ENCODE peak calls at places on chromosomes 13 and 19, in five cellular contexts. One of them, this sample, is unnamed.

GRCh38 chr13:34421849-34422475 is 520.1 kb upstream of the NBEA start:
- DNase-seq in naive thymus-derived CD4-positive, alpha-beta T cell: no peak
- DNase-seq in brain microvascular endothelial cell: no peak
- DNase-seq in breast epithelium: no peak
- DNase-seq in HL-60: no peak
- DNase-seq in this sample: no peak

GRCh38 chr19:16779539-16780163 is 49.5 kb upstream of the SIN3B start:
- DNase-seq in breast epithelium: no peak
- DNase-seq in naive thymus-derived CD4-positive, alpha-beta T cell: no peak
- DNase-seq in HL-60: no peak
- DNase-seq in brain microvascular endothelial cell: no peak
- DNase-seq in this sample: no peak

GRCh38 chr19:55552620-55553019 is 7.3 kb upstream of the SBK3 start:
- DNase-seq in brain microvascular endothelial cell: peak; percentile 85
- DNase-seq in breast epithelium: no peak
- DNase-seq in naive thymus-derived CD4-positive, alpha-beta T cell: no peak
- DNase-seq in HL-60: no peak
- DNase-seq in this sample: no peak

GRCh38 chr13:32362574-32362973 is 47.3 kb downstream of the BRCA2 start:
- DNase-seq in naive thymus-derived CD4-positive, alpha-beta T cell: no peak
- DNase-seq in breast epithelium: no peak
- DNase-seq in brain microvascular endothelial cell: no peak
- DNase-seq in HL-60: peak; percentile 78
- DNase-seq in this sample: no peak

GRCh38 chr19:37218592-37218935 is 550 bp downstream of the ZNF383 start:
- DNase-seq in naive thymus-derived CD4-positive, alpha-beta T cell: no peak
- DNase-seq in breast epithelium: no peak
- DNase-seq in HL-60: peak; percentile 10
- DNase-seq in brain microvascular endothelial cell: peak; percentile 24
- DNase-seq in this sample: no peak

GRCh38 chr13:42525035-42525504 is 48.9 kb upstream of the TNFSF11 start:
- DNase-seq in HL-60: no peak
- DNase-seq in breast epithelium: no peak
- DNase-seq in naive thymus-derived CD4-positive, alpha-beta T cell: no peak
- DNase-seq in brain microvascular endothelial cell: peak; percentile 80
- DNase-seq in this sample: no peak

GRCh38 chr13:101267656-101268055 is 148.7 kb downstream of the NALCN start:
- DNase-seq in naive thymus-derived CD4-positive, alpha-beta T cell: no peak
- DNase-seq in breast epithelium: no peak
- DNase-seq in HL-60: no peak
- DNase-seq in brain microvascular endothelial cell: no peak
- DNase-seq in this sample: no peak

GRCh38 chr13:44052843-44053607 is 173.3 kb downstream of the LACC1 start:
- DNase-seq in brain microvascular endothelial cell: peak; percentile 79
- DNase-seq in naive thymus-derived CD4-positive, alpha-beta T cell: no peak
- DNase-seq in HL-60: no peak
- DNase-seq in breast epithelium: no peak
- DNase-seq in this sample: peak; percentile 76

GRCh38 chr13:49651775-49652690 is 23.7 kb downstream of the ARL11 start:
- DNase-seq in HL-60: no peak
- DNase-seq in breast epithelium: no peak
- DNase-seq in brain microvascular endothelial cell: no peak
- DNase-seq in naive thymus-derived CD4-positive, alpha-beta T cell: no peak
- DNase-seq in this sample: no peak

GRCh38 chr19:17753976-17754375 is 2.7 kb downstream of the FCHO1 start:
- DNase-seq in breast epithelium: no peak
- DNase-seq in HL-60: no peak
- DNase-seq in naive thymus-derived CD4-positive, alpha-beta T cell: no peak
- DNase-seq in brain microvascular endothelial cell: no peak
- DNase-seq in this sample: no peak

GRCh38 chr13:30725331-30726085 is 9.8 kb upstream of the ALOX5AP start:
- DNase-seq in breast epithelium: no peak
- DNase-seq in brain microvascular endothelial cell: peak; percentile 19
- DNase-seq in naive thymus-derived CD4-positive, alpha-beta T cell: no peak
- DNase-seq in HL-60: no peak
- DNase-seq in this sample: peak; percentile 77

GRCh38 chr19:15422311-15423075 is 3.7 kb upstream of the AKAP8L start:
- DNase-seq in HL-60: no peak
- DNase-seq in naive thymus-derived CD4-positive, alpha-beta T cell: no peak
- DNase-seq in breast epithelium: no peak
- DNase-seq in brain microvascular endothelial cell: no peak
- DNase-seq in this sample: no peak

GRCh38 chr19:14349426-14349825 is 31.8 kb upstream of the ADGRE5 start:
- DNase-seq in naive thymus-derived CD4-positive, alpha-beta T cell: no peak
- DNase-seq in brain microvascular endothelial cell: no peak
- DNase-seq in breast epithelium: no peak
- DNase-seq in HL-60: no peak
- DNase-seq in this sample: no peak

GRCh38 chr19:11685676-11686650 is 52.8 kb downstream of the ZNF823 start:
- DNase-seq in brain microvascular endothelial cell: no peak
- DNase-seq in HL-60: no peak
- DNase-seq in breast epithelium: no peak
- DNase-seq in naive thymus-derived CD4-positive, alpha-beta T cell: no peak
- DNase-seq in this sample: no peak

GRCh38 chr13:39825886-39826285 is 170.4 kb downstream of the COG6 start:
- DNase-seq in breast epithelium: no peak
- DNase-seq in naive thymus-derived CD4-positive, alpha-beta T cell: no peak
- DNase-seq in brain microvascular endothelial cell: no peak
- DNase-seq in HL-60: no peak
- DNase-seq in this sample: no peak

GRCh38 chr19:48325265-48325910 is at the start of gene EMP3:
- DNase-seq in breast epithelium: peak; percentile 74
- DNase-seq in brain microvascular endothelial cell: peak; percentile 90
- DNase-seq in naive thymus-derived CD4-positive, alpha-beta T cell: peak; percentile 61
- DNase-seq in HL-60: peak; percentile 88
- DNase-seq in this sample: peak; percentile 88

GRCh38 chr13:98721825-98722510 is 30.5 kb downstream of the SLC15A1 start:
- DNase-seq in brain microvascular endothelial cell: no peak
- DNase-seq in naive thymus-derived CD4-positive, alpha-beta T cell: no peak
- DNase-seq in breast epithelium: no peak
- DNase-seq in HL-60: no peak
- DNase-seq in this sample: no peak

GRCh38 chr13:106036870-106037269 is 498.6 kb downstream of the EFNB2 start:
- DNase-seq in brain microvascular endothelial cell: no peak
- DNase-seq in breast epithelium: no peak
- DNase-seq in HL-60: no peak
- DNase-seq in naive thymus-derived CD4-positive, alpha-beta T cell: no peak
- DNase-seq in this sample: no peak

GRCh38 chr19:17026706-17027427 is at the start of gene CPAMD8:
- DNase-seq in brain microvascular endothelial cell: no peak
- DNase-seq in HL-60: no peak
- DNase-seq in breast epithelium: no peak
- DNase-seq in naive thymus-derived CD4-positive, alpha-beta T cell: no peak
- DNase-seq in this sample: no peak

GRCh38 chr19:39146686-39147450 is 21.3 kb downstream of the PAK4 start:
- DNase-seq in HL-60: no peak
- DNase-seq in brain microvascular endothelial cell: no peak
- DNase-seq in breast epithelium: no peak
- DNase-seq in naive thymus-derived CD4-positive, alpha-beta T cell: no peak
- DNase-seq in this sample: no peak

GRCh38 chr19:39148939-39149529 is 23.4 kb downstream of the PAK4 start:
- DNase-seq in HL-60: no peak
- DNase-seq in brain microvascular endothelial cell: no peak
- DNase-seq in naive thymus-derived CD4-positive, alpha-beta T cell: no peak
- DNase-seq in breast epithelium: no peak
- DNase-seq in this sample: no peak

GRCh38 chr19:39146091-39146490 is 20.5 kb downstream of the PAK4 start:
- DNase-seq in breast epithelium: no peak
- DNase-seq in HL-60: no peak
- DNase-seq in naive thymus-derived CD4-positive, alpha-beta T cell: no peak
- DNase-seq in brain microvascular endothelial cell: no peak
- DNase-seq in this sample: no peak

GRCh38 chr19:39145180-39145953 is 19.8 kb downstream of the PAK4 start:
- DNase-seq in breast epithelium: no peak
- DNase-seq in naive thymus-derived CD4-positive, alpha-beta T cell: no peak
- DNase-seq in brain microvascular endothelial cell: no peak
- DNase-seq in HL-60: peak; percentile 5
- DNase-seq in this sample: no peak

DNA sequence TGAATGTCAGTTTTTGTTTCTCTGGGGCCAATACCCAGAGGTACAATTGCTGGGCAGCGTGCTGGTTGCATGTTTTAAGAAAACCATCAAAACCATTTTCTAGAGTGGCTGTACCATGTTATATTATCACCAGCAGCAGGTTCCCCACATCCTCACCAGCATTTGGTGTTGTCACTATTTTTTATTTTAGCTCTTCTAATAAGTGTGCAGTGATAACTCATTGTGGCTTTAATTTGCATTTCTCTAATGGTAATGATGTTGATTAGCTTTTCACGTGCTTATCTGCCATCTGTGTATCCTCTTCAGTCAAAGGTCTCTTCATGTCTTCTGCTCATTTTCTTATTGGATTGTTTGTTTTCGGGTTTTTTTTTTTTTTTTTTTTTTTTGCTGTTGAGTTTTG is 21.9 kb downstream of the PAK4 start:
- DNase-seq in HL-60: no peak
- DNase-seq in naive thymus-derived CD4-positive, alpha-beta T cell: no peak
- DNase-seq in breast epithelium: no peak
- DNase-seq in brain microvascular endothelial cell: no peak
- DNase-seq in this sample: no peak
- H3K27ac ChIP-seq in HL-60: no peak overlapping the region
- H3K27ac ChIP-seq in naive thymus-derived CD4-positive, alpha-beta T cell: no peak overlapping the region
- H3K27ac ChIP-seq in breast epithelium: no peak overlapping the region
- H3K27ac ChIP-seq in brain microvascular endothelial cell: no peak overlapping the region
- H3K27ac ChIP-seq in this sample: no peak overlapping the region

DNA sequence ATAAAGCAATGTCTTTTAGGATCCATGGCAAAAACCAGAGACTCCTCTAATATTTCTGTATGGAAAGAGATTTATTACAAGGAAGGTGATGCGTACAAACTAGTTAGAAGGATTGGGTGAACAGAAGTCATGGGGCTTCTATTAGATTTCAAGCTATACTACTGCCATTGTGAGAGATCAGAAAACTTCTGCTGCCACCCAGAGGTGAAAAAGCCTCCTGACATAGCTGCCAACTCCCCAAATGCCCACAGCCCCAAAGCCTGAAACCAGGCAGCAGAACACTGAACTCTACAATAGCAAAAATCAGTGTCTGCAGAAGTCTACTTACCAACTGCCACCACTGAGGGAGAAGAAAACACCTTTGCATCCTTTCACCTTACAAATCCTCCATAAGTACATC is 379.0 kb upstream of the MIR17HG start:
- DNase-seq in naive thymus-derived CD4-positive, alpha-beta T cell: no peak
- DNase-seq in HL-60: no peak
- DNase-seq in brain microvascular endothelial cell: no peak
- DNase-seq in breast epithelium: no peak
- DNase-seq in this sample: no peak
- H3K27ac ChIP-seq in naive thymus-derived CD4-positive, alpha-beta T cell: no peak overlapping the region
- H3K27ac ChIP-seq in HL-60: no peak overlapping the region
- H3K27ac ChIP-seq in brain microvascular endothelial cell: no peak overlapping the region
- H3K27ac ChIP-seq in breast epithelium: no peak overlapping the region
- H3K27ac ChIP-seq in this sample: no peak overlapping the region

DNA sequence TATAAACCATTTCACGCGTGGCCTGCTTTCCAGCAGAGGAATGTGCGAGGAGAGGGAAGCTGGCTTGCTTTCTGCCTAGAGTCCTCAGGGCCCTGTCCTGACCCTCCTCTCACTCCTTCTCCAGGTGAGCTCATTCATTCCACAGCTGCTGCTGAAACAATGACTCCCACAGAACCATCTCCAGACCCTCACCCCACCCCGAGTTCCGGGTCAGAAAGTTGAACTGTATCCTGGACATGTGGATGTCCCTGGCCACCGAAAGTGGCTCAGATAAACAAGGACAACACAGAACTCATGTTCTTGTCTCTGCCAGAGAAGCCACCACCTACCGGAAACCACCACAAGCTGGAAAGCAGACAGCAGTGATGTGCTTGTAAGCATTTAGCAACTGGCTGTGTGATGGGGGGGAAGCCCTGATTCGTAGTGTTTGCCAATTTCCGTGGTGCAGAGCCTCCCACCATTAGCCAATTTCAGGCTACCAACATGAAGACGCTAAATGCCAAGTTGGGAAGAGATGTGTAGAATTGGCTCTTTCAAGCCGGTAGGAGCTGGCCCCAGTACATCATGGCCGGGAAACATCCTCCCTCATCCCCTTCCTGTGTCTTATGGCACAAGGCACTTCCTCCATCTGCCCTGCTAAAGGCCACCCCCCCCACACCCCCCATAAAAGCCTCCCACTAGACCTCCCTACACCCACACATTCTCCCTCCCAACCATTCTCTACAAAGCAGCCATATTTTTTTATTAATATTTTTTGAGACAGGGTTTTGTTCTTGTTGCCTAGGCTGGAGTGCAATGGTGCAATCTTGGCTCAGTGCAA is 5.0 kb downstream of the SYCE2 start:
- DNase-seq in brain microvascular endothelial cell: no peak
- DNase-seq in breast epithelium: no peak
- DNase-seq in naive thymus-derived CD4-positive, alpha-beta T cell: peak; percentile 18
- DNase-seq in HL-60: peak; percentile 97
- DNase-seq in this sample: peak; percentile 29
- H3K27ac ChIP-seq in brain microvascular endothelial cell: no peak overlapping the region
- H3K27ac ChIP-seq in breast epithelium: peak overlapping the region; percentile 93
- H3K27ac ChIP-seq in naive thymus-derived CD4-positive, alpha-beta T cell: peak overlapping the region; percentile 54
- H3K27ac ChIP-seq in HL-60: peak overlapping the region; percentile 97
- H3K27ac ChIP-seq in this sample: peak overlapping the region; percentile 73

GRCh38 chr13:112689498-112690241 is at the start of gene ATP11A:
- DNase-seq in brain microvascular endothelial cell: peak; percentile 72
- DNase-seq in HL-60: peak; percentile 91
- DNase-seq in naive thymus-derived CD4-positive, alpha-beta T cell: peak; percentile 67
- DNase-seq in breast epithelium: peak; percentile 89
- DNase-seq in this sample: peak; percentile 95
- H3K27ac ChIP-seq in brain microvascular endothelial cell: no peak within 1 kb of the TSS
- H3K27ac ChIP-seq in HL-60: peak within 1 kb of the TSS; percentile 95
- H3K27ac ChIP-seq in naive thymus-derived CD4-positive, alpha-beta T cell: peak within 1 kb of the TSS; percentile 88
- H3K27ac ChIP-seq in breast epithelium: peak within 1 kb of the TSS; percentile 96
- H3K27ac ChIP-seq in this sample: peak within 1 kb of the TSS; percentile 85

GRCh38 chr13:51243227-51243626 is 21.0 kb downstream of the FAM124A start:
- DNase-seq in brain microvascular endothelial cell: no peak
- DNase-seq in breast epithelium: no peak
- DNase-seq in naive thymus-derived CD4-positive, alpha-beta T cell: no peak
- DNase-seq in HL-60: no peak
- DNase-seq in this sample: no peak

GRCh38 chr13:51241720-51242119 is 19.5 kb downstream of the FAM124A start:
- DNase-seq in HL-60: peak; percentile 60
- DNase-seq in naive thymus-derived CD4-positive, alpha-beta T cell: no peak
- DNase-seq in brain microvascular endothelial cell: no peak
- DNase-seq in breast epithelium: no peak
- DNase-seq in this sample: no peak

GRCh38 chr13:51240178-51240577 is 18.0 kb downstream of the FAM124A start:
- DNase-seq in brain microvascular endothelial cell: no peak
- DNase-seq in breast epithelium: no peak
- DNase-seq in HL-60: no peak
- DNase-seq in naive thymus-derived CD4-positive, alpha-beta T cell: no peak
- DNase-seq in this sample: no peak

GRCh38 chr13:51243832-51244231 is 21.6 kb downstream of the FAM124A start:
- DNase-seq in HL-60: no peak
- DNase-seq in breast epithelium: no peak
- DNase-seq in brain microvascular endothelial cell: no peak
- DNase-seq in naive thymus-derived CD4-positive, alpha-beta T cell: no peak
- DNase-seq in this sample: no peak

GRCh38 chr13:51240888-51241475 is 18.8 kb downstream of the FAM124A start:
- DNase-seq in HL-60: no peak
- DNase-seq in naive thymus-derived CD4-positive, alpha-beta T cell: no peak
- DNase-seq in breast epithelium: no peak
- DNase-seq in brain microvascular endothelial cell: no peak
- DNase-seq in this sample: no peak
- H3K27ac ChIP-seq in HL-60: no peak overlapping the region
- H3K27ac ChIP-seq in naive thymus-derived CD4-positive, alpha-beta T cell: no peak overlapping the region
- H3K27ac ChIP-seq in breast epithelium: peak overlapping the region; percentile 79
- H3K27ac ChIP-seq in brain microvascular endothelial cell: no peak overlapping the region
- H3K27ac ChIP-seq in this sample: no peak overlapping the region

GRCh38 chr13:20521388-20521787 is 4.3 kb downstream of the CRYL1 start:
- DNase-seq in brain microvascular endothelial cell: no peak
- DNase-seq in naive thymus-derived CD4-positive, alpha-beta T cell: no peak
- DNase-seq in breast epithelium: no peak
- DNase-seq in HL-60: no peak
- DNase-seq in this sample: no peak
- H3K27ac ChIP-seq in brain microvascular endothelial cell: no peak overlapping the region
- H3K27ac ChIP-seq in naive thymus-derived CD4-positive, alpha-beta T cell: no peak overlapping the region
- H3K27ac ChIP-seq in breast epithelium: no peak overlapping the region
- H3K27ac ChIP-seq in HL-60: no peak overlapping the region
- H3K27ac ChIP-seq in this sample: no peak overlapping the region

GRCh38 chr19:30064776-30065494 is 122.9 kb downstream of the URI1 start:
- DNase-seq in brain microvascular endothelial cell: no peak
- DNase-seq in HL-60: no peak
- DNase-seq in naive thymus-derived CD4-positive, alpha-beta T cell: no peak
- DNase-seq in breast epithelium: no peak
- DNase-seq in this sample: no peak
- H3K27ac ChIP-seq in brain microvascular endothelial cell: no peak overlapping the region
- H3K27ac ChIP-seq in HL-60: no peak overlapping the region
- H3K27ac ChIP-seq in naive thymus-derived CD4-positive, alpha-beta T cell: no peak overlapping the region
- H3K27ac ChIP-seq in breast epithelium: no peak overlapping the region
- H3K27ac ChIP-seq in this sample: no peak overlapping the region

This sample was measured in tibial artery.